ENCODE peak calls at places on chromosomes 3 and 15, in four cellular contexts. U is CD4-positive, alpha-beta memory T cell; Z is left ventricle myocardium inferior; F is fibroblast of the aortic adventitia. S is an unnamed sample.

GRCh38 chr15:65887565-65887964 is 18.3 kb downstream of the RAB11A start:
- DNase-seq in F (no peak), Z (no peak), U (peak), S (no peak)

GRCh38 chr3:158109295-158109803 is 540 bp upstream of the RSRC1 start:
- DNase-seq in Z (no peak), U (no peak), F (no peak), S (no peak)

GRCh38 chr3:100254168-100254777 is 6.5 kb upstream of the TBC1D23 start:
- DNase-seq in Z (peak), F (peak), U (peak), S (no peak)

GRCh38 chr3:62027796-62028195 is 345.6 kb downstream of the FEZF2 start:
- DNase-seq in F (no peak), Z (no peak), U (no peak), S (no peak)

GRCh38 chr15:100114526-100114925 is 227.2 kb downstream of the ADAMTS17 start:
- DNase-seq in Z (peak), U (no peak), F (peak), S (no peak)

GRCh38 chr3:171850324-171850697 is 7.2 kb downstream of the TMEM212 start:
- DNase-seq in F (peak), Z (no peak), U (no peak), S (no peak)

GRCh38 chr3:38119802-38120689 is 16.9 kb downstream of the ACAA1 start:
- DNase-seq in F (no peak), U (no peak), Z (no peak), S (no peak)

GRCh38 chr3:112681822-112682325 is 40.9 kb upstream of the CCDC80 start:
- DNase-seq in Z (no peak), U (no peak), F (peak), S (no peak)

GRCh38 chr15:31345606-31346366 is 19.2 kb downstream of the KLF13 start:
- DNase-seq in Z (peak), U (no peak), F (no peak), S (no peak)

GRCh38 chr15:70875001-70875782 is 17.0 kb downstream of the THAP10 start:
- DNase-seq in U (no peak), Z (no peak), F (peak), S (no peak)

GRCh38 chr15:65595960-65596359 is 15.0 kb downstream of the INTS14 start:
- DNase-seq in Z (no peak), F (peak), U (no peak), S (no peak)

GRCh38 chr15:101390060-101390459 is 95.0 kb upstream of the SNRPA1 start:
- DNase-seq in U (no peak), Z (no peak), F (no peak), S (no peak)

GRCh38 chr3:105518806-105519418 is 152.2 kb downstream of the ALCAM start:
- DNase-seq in Z (no peak), F (peak), U (peak), S (no peak)

GRCh38 chr15:26722621-26723160 is 50.2 kb downstream of the GABRB3 start:
- DNase-seq in Z (no peak), F (no peak), U (no peak), S (no peak)

GRCh38 chr3:113557374-113557773 is 25.0 kb downstream of the SIDT1 start:
- DNase-seq in Z (no peak), F (peak), U (no peak), S (no peak)

GRCh38 chr15:50783895-50784294 is 18.4 kb upstream of the SPPL2A start:
- DNase-seq in U (no peak), Z (no peak), F (no peak), S (no peak)

GRCh38 chr3:194103475-194103874 is 32.5 kb upstream of the HES1 start:
- DNase-seq in Z (no peak), F (no peak), U (peak), S (no peak)

GRCh38 chr3:96863129-96863740 is 48.8 kb downstream of the EPHA6 start:
- DNase-seq in Z (no peak), F (peak), U (no peak), S (no peak)

GRCh38 chr3:158531334-158531733 is 39.7 kb upstream of the MLF1 start:
- DNase-seq in F (no peak), U (no peak), Z (no peak), S (no peak)

GRCh38 chr3:149657458-149657795 is 398 bp downstream of the WWTR1 start:
- DNase-seq in Z (peak), F (peak), U (peak), S (peak)

GRCh38 chr3:122536634-122537033 is 21.9 kb upstream of the KPNA1 start:
- DNase-seq in U (no peak), F (no peak), Z (no peak), S (no peak)

GRCh38 chr3:130276203-130276803 is 69.2 kb upstream of the COL6A5 start:
- DNase-seq in Z (no peak), F (peak), U (peak), S (no peak)

GRCh38 chr3:194270627-194271458 is 80.3 kb downstream of the CPN2 start:
- DNase-seq in U (no peak), F (no peak), Z (peak), S (peak)

GRCh38 chr3:23324745-23325144 is 121.6 kb downstream of the UBE2E2 start:
- DNase-seq in F (peak), U (peak), Z (no peak), S (no peak)

GRCh38 chr3:23316924-23317323 is 113.8 kb downstream of the UBE2E2 start:
- DNase-seq in U (no peak), F (no peak), Z (no peak), S (no peak)

GRCh38 chr3:23325466-23326065 is 122.4 kb downstream of the UBE2E2 start:
- DNase-seq in U (no peak), Z (no peak), F (no peak), S (no peak)

GRCh38 chr3:23319913-23320312 is 116.8 kb downstream of the UBE2E2 start:
- DNase-seq in U (no peak), F (no peak), Z (no peak), S (no peak)

DNA sequence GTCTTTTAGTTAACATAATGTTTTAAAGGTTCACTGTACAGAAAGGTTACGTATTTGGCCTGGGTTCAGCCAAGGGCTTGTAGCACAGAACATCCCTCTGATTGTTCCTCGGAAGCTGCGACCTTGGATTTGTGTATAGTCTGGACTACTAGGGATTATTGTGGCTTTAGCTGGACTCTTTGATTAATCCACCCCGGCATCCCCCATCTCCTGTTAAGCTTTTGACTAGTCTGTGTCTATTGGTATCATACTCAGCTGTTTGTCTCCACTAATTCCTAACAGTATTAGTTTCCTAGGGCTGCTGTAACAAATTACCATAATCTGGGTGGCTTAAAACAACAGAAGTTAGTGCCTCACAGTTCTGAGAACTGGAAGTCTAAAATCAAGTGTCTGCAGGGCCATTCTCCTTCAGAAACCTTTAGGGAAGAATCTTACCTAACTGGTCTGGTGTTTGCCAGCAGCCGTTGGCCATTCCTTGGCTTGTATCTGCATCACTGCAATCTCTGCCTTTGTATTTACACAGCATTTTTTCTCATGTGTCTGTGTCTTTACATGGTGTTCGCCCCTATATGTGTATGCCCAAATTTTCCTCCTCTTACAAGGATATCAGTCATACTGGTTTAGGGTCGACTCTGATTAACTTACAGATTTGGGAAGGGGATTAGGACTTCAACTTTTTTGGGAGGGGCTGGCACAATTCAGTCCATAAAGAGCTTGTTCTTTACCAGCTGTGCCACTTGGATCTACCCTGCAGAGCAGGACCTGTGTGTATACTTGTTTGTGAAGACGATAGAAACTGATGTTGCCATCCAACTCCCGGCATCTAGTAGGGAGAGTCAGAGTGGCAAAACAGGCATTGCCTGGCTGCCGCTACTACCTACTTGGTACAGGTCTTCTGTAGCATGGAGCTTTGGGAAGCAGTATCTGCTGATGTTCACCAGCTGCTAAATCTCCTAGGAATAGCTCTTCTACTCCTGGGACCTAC is 117.8 kb downstream of the UBE2E2 start:
- DNase-seq in Z (no peak), F (no peak), U (no peak), S (no peak)
- H3K4me3 ChIP-seq in Z (no peak), F (no peak), U (no peak), S (no peak)

GRCh38 chr3:179509701-179510100 is 53.0 kb upstream of the ACTL6A start:
- DNase-seq in Z (no peak), U (no peak), F (no peak), S (no peak)

GRCh38 chr3:179506792-179507191 is 55.5 kb upstream of the GNB4 start:
- DNase-seq in F (no peak), U (no peak), Z (no peak), S (no peak)

GRCh38 chr3:179513867-179514266 is 48.9 kb upstream of the ACTL6A start:
- DNase-seq in U (no peak), Z (no peak), F (no peak), S (no peak)

GRCh38 chr3:179510496-179510895 is 52.2 kb upstream of the ACTL6A start:
- DNase-seq in U (no peak), F (no peak), Z (no peak), S (no peak)

DNA sequence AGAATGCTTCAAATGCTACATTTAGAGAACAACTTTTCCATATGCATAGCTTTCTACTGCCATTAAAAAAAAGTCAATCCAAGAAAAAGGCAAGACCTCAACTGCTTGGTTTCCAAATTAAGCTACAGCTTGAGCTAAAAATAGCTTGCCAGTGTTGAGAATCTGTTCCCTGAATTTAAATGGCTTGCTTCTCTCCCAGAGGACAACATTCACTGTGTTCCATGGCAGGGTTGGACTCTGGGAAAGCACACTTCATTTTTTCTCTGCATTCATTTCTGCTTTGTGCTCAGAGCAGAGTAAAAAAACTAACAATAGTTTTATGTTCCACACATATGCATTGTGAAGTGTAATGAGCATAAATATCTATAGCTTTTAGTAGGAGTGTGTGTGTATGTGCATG is 50.3 kb upstream of the ACTL6A start:
- DNase-seq in F (no peak), U (no peak), Z (no peak), S (no peak)
- H3K4me3 ChIP-seq in F (no peak), U (no peak), Z (no peak), S (no peak)

DNA sequence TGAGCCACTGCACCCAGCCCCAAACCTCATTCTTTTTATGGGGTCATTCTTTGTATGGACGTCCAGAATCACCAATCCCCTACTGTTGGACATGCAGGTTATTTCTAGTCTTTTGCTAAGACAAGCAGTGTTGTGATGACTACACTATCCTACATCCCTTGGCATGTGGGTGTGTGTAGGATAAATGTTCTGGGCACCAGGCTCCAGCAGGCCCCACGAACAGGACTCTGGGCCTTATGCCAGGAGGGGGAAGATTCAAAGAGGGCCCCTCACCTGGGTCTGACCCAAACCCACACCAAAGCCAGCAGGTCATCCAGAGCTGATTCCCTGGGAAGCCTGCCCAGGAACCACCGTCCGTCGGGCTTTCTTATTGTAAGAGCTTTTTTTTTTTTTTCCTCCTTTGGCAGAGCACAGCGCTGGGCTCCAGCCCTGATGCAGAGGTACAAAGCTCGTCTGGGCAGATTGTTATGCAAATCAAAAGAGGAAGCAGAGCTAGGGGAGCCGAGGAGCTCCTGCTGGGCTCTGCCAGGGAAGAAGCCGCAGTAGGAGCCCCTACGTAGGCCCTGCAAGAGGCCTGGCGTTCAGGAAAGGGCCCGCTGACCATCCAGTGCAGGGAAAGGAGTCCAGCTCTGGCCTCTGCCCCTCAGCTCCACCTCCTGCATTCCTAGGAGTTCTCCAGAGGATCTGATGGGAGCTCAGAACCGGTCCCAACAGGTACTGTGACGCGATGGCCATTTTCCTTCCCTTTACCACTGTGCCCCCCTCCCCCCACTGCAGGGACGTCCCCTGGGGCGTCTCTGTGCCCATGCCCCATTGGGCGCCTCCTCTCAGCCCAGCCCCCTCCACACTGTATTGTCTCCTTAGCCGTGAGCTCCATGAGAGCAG is 29.0 kb upstream of the FURIN start:
- DNase-seq in U (no peak), F (peak), Z (no peak), S (no peak)
- H3K4me3 ChIP-seq in U (no peak), F (no peak), Z (peak), S (no peak)

GRCh38 chr3:174156200-174156599 is 702.9 kb upstream of the NAALADL2 start:
- DNase-seq in F (peak), Z (no peak), U (no peak), S (no peak)
- H3K4me3 ChIP-seq in F (peak), Z (peak), U (no peak), S (peak)

GRCh38 chr3:83740504-83740903 is 1218.3 kb upstream of the CADM2 start:
- DNase-seq in Z (no peak), F (no peak), U (no peak), S (no peak)
- H3K4me3 ChIP-seq in Z (no peak), F (no peak), U (no peak), S (no peak)